ENCODE peak calls at places on chromosomes 13 and 19, in ten cellular contexts. A is AG10803; L is skeletal muscle cell; Q is activated CD4-positive, alpha-beta T cell treated with anti-CD3 and anti-CD28 coated beads, Interleukin-2, amount 50 U/mL, for 24 hours; V is foreskin fibroblast; O is kidney tubule cell; U is DMS 273 treated with DMSO at 0.1 percent for 48 hours; R is astrocyte; S is ovary; C is mesendoderm. P is an unnamed sample.

GRCh38 chr19:35038623-35039512 is 2.7 kb upstream of the HPN start:
- DNase-seq in A (peak), L (no peak), Q (no peak), V (no peak), O (no peak), U (peak), R (no peak), S (no peak), C (no peak), P (no peak)

GRCh38 chr13:109389456-109389855 is 396.9 kb downstream of the IRS2 start:
- DNase-seq in A (peak), L (no peak), Q (no peak), V (peak), O (no peak), U (no peak), R (peak), S (no peak), C (no peak), P (no peak)

GRCh38 chr19:367561-367960 is 23.0 kb upstream of the MIER2 start:
- DNase-seq in A (no peak), L (no peak), Q (no peak), V (no peak), O (no peak), U (no peak), R (no peak), S (no peak), C (no peak), P (no peak)

GRCh38 chr13:100887729-100888151 is 213.1 kb upstream of the TMTC4 start:
- DNase-seq in A (peak), L (peak), Q (no peak), V (peak), O (peak), U (no peak), R (peak), S (no peak), C (peak), P (no peak)

GRCh38 chr13:31225998-31226675 is 26.4 kb downstream of the B3GLCT start:
- DNase-seq in A (no peak), L (no peak), Q (no peak), V (no peak), O (no peak), U (no peak), R (no peak), S (no peak), C (peak), P (no peak)

GRCh38 chr19:35206379-35206778 is 22.2 kb downstream of the FAM187B start:
- DNase-seq in A (no peak), L (no peak), Q (peak), V (no peak), O (no peak), U (no peak), R (no peak), S (no peak), C (no peak), P (no peak)

GRCh38 chr19:41638624-41639023 is 11.8 kb upstream of the CEACAM4 start:
- DNase-seq in A (no peak), L (no peak), Q (no peak), V (no peak), O (no peak), U (no peak), R (no peak), S (no peak), C (no peak), P (no peak)

GRCh38 chr13:51923983-51924539 is 62.3 kb downstream of the CCDC70 start:
- DNase-seq in A (no peak), L (no peak), Q (no peak), V (no peak), O (no peak), U (no peak), R (no peak), S (no peak), C (peak), P (no peak)

GRCh38 chr19:13396256-13397080 is 109.8 kb downstream of the CACNA1A start:
- DNase-seq in A (peak), L (peak), Q (no peak), V (peak), O (peak), U (no peak), R (peak), S (no peak), C (peak), P (peak)

GRCh38 chr19:7866399-7867091 is 7.6 kb downstream of the PRR36 start:
- DNase-seq in A (no peak), L (no peak), Q (no peak), V (no peak), O (no peak), U (no peak), R (no peak), S (no peak), C (no peak), P (no peak)

GRCh38 chr19:6894313-6894712 is 6.9 kb downstream of the ADGRE1 start:
- DNase-seq in A (no peak), L (no peak), Q (no peak), V (no peak), O (no peak), U (no peak), R (no peak), S (no peak), C (no peak), P (no peak)

GRCh38 chr13:43574601-43575000 is 212.2 kb downstream of the ENOX1 start:
- DNase-seq in A (no peak), L (no peak), Q (no peak), V (no peak), O (no peak), U (no peak), R (peak), S (no peak), C (no peak), P (no peak)

GRCh38 chr13:25153736-25154135 is 18.4 kb downstream of the AMER2 start:
- DNase-seq in A (no peak), L (no peak), Q (no peak), V (no peak), O (no peak), U (no peak), R (no peak), S (no peak), C (no peak), P (peak)

GRCh38 chr13:68030152-68030809 is 800.1 kb upstream of the PCDH9 start:
- DNase-seq in A (no peak), L (no peak), Q (no peak), V (no peak), O (peak), U (no peak), R (no peak), S (no peak), C (no peak), P (no peak)

GRCh38 chr13:99237981-99238662 is 20.1 kb downstream of the GPR18 start:
- DNase-seq in A (no peak), L (no peak), Q (no peak), V (no peak), O (no peak), U (no peak), R (no peak), S (no peak), C (no peak), P (no peak)

GRCh38 chr13:34246511-34246910 is 428.6 kb downstream of the RFC3 start:
- DNase-seq in A (peak), L (peak), Q (no peak), V (peak), O (peak), U (no peak), R (no peak), S (no peak), C (no peak), P (no peak)

GRCh38 chr19:862529-863304 is 3.3 kb downstream of the CFD start:
- DNase-seq in A (no peak), L (no peak), Q (peak), V (peak), O (peak), U (no peak), R (no peak), S (peak), C (peak), P (peak)

GRCh38 chr19:10096615-10096963 is 5.9 kb downstream of the ANGPTL6 start:
- DNase-seq in A (no peak), L (no peak), Q (no peak), V (no peak), O (no peak), U (no peak), R (no peak), S (no peak), C (no peak), P (no peak)

GRCh38 chr19:50490991-50491472 is 14.4 kb upstream of the GARIN5A start:
- DNase-seq in A (peak), L (no peak), Q (no peak), V (no peak), O (no peak), U (no peak), R (no peak), S (no peak), C (no peak), P (no peak)

GRCh38 chr13:30341815-30342570 is 34.6 kb upstream of the KATNAL1 start:
- DNase-seq in A (peak), L (peak), Q (no peak), V (peak), O (peak), U (no peak), R (peak), S (peak), C (no peak), P (peak)

GRCh38 chr13:113990321-113990837 is 16.5 kb upstream of the C13orf46 start:
- DNase-seq in A (no peak), L (no peak), Q (no peak), V (no peak), O (no peak), U (no peak), R (no peak), S (no peak), C (no peak), P (no peak)

GRCh38 chr19:32017341-32017948 is 328.0 kb upstream of the ZNF507 start:
- DNase-seq in A (no peak), L (no peak), Q (no peak), V (no peak), O (no peak), U (no peak), R (peak), S (no peak), C (no peak), P (no peak)

GRCh38 chr19:14758816-14759215 is 19.5 kb downstream of the ADGRE2 start:
- DNase-seq in A (no peak), L (no peak), Q (no peak), V (no peak), O (no peak), U (no peak), R (no peak), S (no peak), C (peak), P (no peak)

GRCh38 chr13:26046639-26047038 is 5.2 kb downstream of the SHISA2 start:
- DNase-seq in A (no peak), L (no peak), Q (no peak), V (no peak), O (no peak), U (no peak), R (no peak), S (no peak), C (no peak), P (no peak)

GRCh38 chr19:54616840-54617560 is 13.3 kb upstream of the LILRB1 start:
- DNase-seq in A (no peak), L (no peak), Q (no peak), V (no peak), O (no peak), U (no peak), R (no peak), S (no peak), C (no peak), P (no peak)

GRCh38 chr13:113118328-113119021 is 4.1 kb upstream of the F10 start:
- DNase-seq in A (no peak), L (no peak), Q (no peak), V (no peak), O (no peak), U (no peak), R (no peak), S (no peak), C (no peak), P (no peak)

GRCh38 chr19:40744554-40745401 is 5.5 kb downstream of the ACTMAP start:
- DNase-seq in A (peak), L (no peak), Q (no peak), V (no peak), O (no peak), U (no peak), R (no peak), S (no peak), C (peak), P (no peak)

GRCh38 chr13:105343134-105343806 is 1192.2 kb downstream of the EFNB2 start:
- DNase-seq in A (no peak), L (peak), Q (no peak), V (no peak), O (peak), U (no peak), R (peak), S (no peak), C (no peak), P (no peak)

GRCh38 chr19:430701-431100 is 21.8 kb upstream of the C2CD4C start:
- DNase-seq in A (no peak), L (no peak), Q (no peak), V (no peak), O (no peak), U (no peak), R (no peak), S (no peak), C (no peak), P (no peak)

GRCh38 chr19:40280608-40281221 is 4.4 kb downstream of the AKT2 start:
- DNase-seq in A (no peak), L (no peak), Q (no peak), V (no peak), O (peak), U (no peak), R (no peak), S (no peak), C (peak), P (no peak)